ENCODE peak calls at places on chromosomes 6 and 20, in six cellular contexts. S, C, I, D, Z and Y are unnamed samples.

GRCh38 chr6:26520840-26521484 is 17.2 kb upstream of the HMGN4 start:
- DNase-seq in S (peak), I (peak), C (peak), Z (peak), D (peak), Y (no peak)

GRCh38 chr6:297571-298232 is 5.4 kb downstream of the DUSP22 start:
- DNase-seq in S (no peak), Z (no peak), D (no peak), I (no peak), C (no peak), Y (no peak)

GRCh38 chr20:41309817-41310216 is 7.7 kb downstream of the ZHX3 start:
- DNase-seq in S (no peak), I (no peak), Z (no peak), C (peak), D (no peak), Y (no peak)

GRCh38 chr6:21098744-21099143 is 494.8 kb upstream of the SOX4 start:
- DNase-seq in Z (no peak), D (no peak), I (no peak), S (no peak), C (no peak), Y (no peak)

GRCh38 chr6:23533954-23534725 is 591.9 kb upstream of the NRSN1 start:
- DNase-seq in C (peak), I (no peak), Z (no peak), S (no peak), D (no peak), Y (no peak)

GRCh38 chr20:53141651-53142050 is 169.5 kb downstream of the TSHZ2 start:
- DNase-seq in I (no peak), D (no peak), S (no peak), C (no peak), Z (no peak), Y (no peak)

GRCh38 chr20:31811796-31812728 is 7.1 kb upstream of the MYLK2 start:
- DNase-seq in S (peak), I (no peak), Z (no peak), D (no peak), C (peak), Y (no peak)

GRCh38 chr6:122997541-122998150 is 1.6 kb downstream of the CLVS2 start:
- DNase-seq in I (no peak), C (no peak), S (no peak), Z (no peak), D (no peak), Y (no peak)

GRCh38 chr6:105879902-105880547 is 206.1 kb upstream of the PRDM1 start:
- DNase-seq in Z (peak), D (no peak), S (no peak), C (no peak), I (no peak), Y (no peak)

GRCh38 chr6:134529921-134530320 is 212.0 kb upstream of the SGK1 start:
- DNase-seq in D (no peak), S (no peak), I (no peak), Z (no peak), C (peak), Y (peak)

GRCh38 chr6:137853569-137854213 is 13.4 kb upstream of the TNFAIP3 start:
- DNase-seq in C (peak), D (no peak), I (no peak), Z (no peak), S (peak), Y (peak)

GRCh38 chr6:111599259-111599658 is 6.4 kb downstream of the TRAF3IP2 start:
- DNase-seq in Z (no peak), S (no peak), I (no peak), D (no peak), C (no peak), Y (no peak)

GRCh38 chr6:29887819-29888581 is 54.3 kb upstream of the HLA-A start:
- DNase-seq in S (no peak), C (peak), D (peak), Z (no peak), I (peak), Y (no peak)

GRCh38 chr6:36032245-36032644 is 4.6 kb downstream of the MAPK14 start:
- DNase-seq in Z (no peak), S (no peak), C (no peak), D (no peak), I (no peak), Y (no peak)

GRCh38 chr6:133764011-133764812 is 124.7 kb upstream of the TCF21 start:
- DNase-seq in C (peak), Z (no peak), I (no peak), D (no peak), S (no peak), Y (peak)

GRCh38 chr20:41560971-41561370 is 57.2 kb downstream of the CHD6 start:
- DNase-seq in Z (no peak), S (no peak), D (no peak), C (no peak), I (no peak), Y (no peak)

GRCh38 chr6:92779758-92780157 is 639.6 kb downstream of the EPHA7 start:
- DNase-seq in I (peak), Z (no peak), D (no peak), S (peak), C (peak), Y (no peak)

GRCh38 chr20:11777861-11778570 is 139.7 kb upstream of the BTBD3 start:
- DNase-seq in Z (no peak), I (no peak), C (peak), S (no peak), D (no peak), Y (peak)

GRCh38 chr20:49956689-49957443 is 20.7 kb downstream of the RNF114 start:
- DNase-seq in I (no peak), S (no peak), Z (no peak), C (no peak), D (no peak), Y (no peak)

GRCh38 chr6:12334524-12335130 is 44.5 kb downstream of the EDN1 start:
- DNase-seq in D (no peak), Z (no peak), I (no peak), C (no peak), S (no peak), Y (no peak)

GRCh38 chr6:11596640-11597237 is 59.2 kb downstream of the TMEM170B start:
- DNase-seq in D (no peak), I (no peak), Z (no peak), C (no peak), S (no peak), Y (no peak)

GRCh38 chr6:79515436-79515835 is 21.8 kb downstream of the LCA5 start:
- DNase-seq in I (no peak), S (no peak), Z (no peak), D (no peak), C (no peak), Y (no peak)

GRCh38 chr20:325043-325888 is at the start of gene SOX12:
- DNase-seq in D (peak), Z (no peak), C (peak), I (peak), S (peak), Y (peak)

GRCh38 chr6:119881416-119881815 is 531.9 kb upstream of the MAN1A1 start:
- DNase-seq in Z (no peak), C (peak), D (no peak), S (peak), I (no peak), Y (no peak)

GRCh38 chr20:43459022-43459942 is 1.6 kb downstream of the SRSF6 start:
- DNase-seq in S (no peak), Z (no peak), C (peak), I (no peak), D (no peak), Y (no peak)

GRCh38 chr20:24747015-24747712 is 201.9 kb upstream of the CST7 start:
- DNase-seq in Z (no peak), D (no peak), C (no peak), S (no peak), I (no peak), Y (no peak)

GRCh38 chr6:53148684-53149083 is at the start of gene GCM1:
- DNase-seq in I (no peak), D (no peak), Z (no peak), C (no peak), S (no peak), Y (no peak)

GRCh38 chr6:35519313-35520015 is 6.8 kb upstream of the TULP1 start:
- DNase-seq in S (no peak), Z (no peak), I (no peak), D (no peak), C (no peak), Y (no peak)

GRCh38 chr6:90199900-90200299 is 96.7 kb downstream of the BACH2 start:
- DNase-seq in S (no peak), D (no peak), Z (no peak), I (no peak), C (no peak), Y (no peak)

GRCh38 chr6:38722037-38722436 is 6.9 kb downstream of the DNAH8 start:
- DNase-seq in S (no peak), I (no peak), Z (no peak), D (no peak), C (peak), Y (no peak)

GRCh38 chr6:22294301-22294700 is 2.5 kb downstream of the PRL start:
- DNase-seq in D (no peak), S (no peak), I (no peak), Z (no peak), C (no peak), Y (no peak)

GRCh38 chr6:102204336-102204735 is 810.8 kb downstream of the GRIK2 start:
- DNase-seq in D (no peak), S (no peak), I (no peak), Z (no peak), C (no peak), Y (no peak)

GRCh38 chr6:112478036-112478435 is 130.9 kb downstream of the RFPL4B start:
- DNase-seq in I (no peak), Z (no peak), S (no peak), C (no peak), D (no peak), Y (no peak)

GRCh38 chr20:38304845-38305447 is 990 bp downstream of the BPI start:
- DNase-seq in Z (no peak), S (no peak), D (peak), C (peak), I (no peak), Y (no peak)

GRCh38 chr6:151916680-151917164 is 109.2 kb downstream of the ESR1 start:
- DNase-seq in S (peak), Z (peak), C (peak), I (no peak), D (no peak), Y (peak)

GRCh38 chr6:1712451-1712850 is 102.7 kb downstream of the FOXC1 start:
- DNase-seq in D (no peak), I (no peak), C (no peak), Z (no peak), S (no peak), Y (no peak)

GRCh38 chr20:53080412-53080962 is 108.3 kb downstream of the TSHZ2 start:
- DNase-seq in Z (no peak), S (no peak), C (no peak), I (no peak), D (no peak), Y (no peak)

GRCh38 chr20:15475483-15475882 is 1097.8 kb downstream of the KIF16B start:
- DNase-seq in D (no peak), S (no peak), C (no peak), I (peak), Z (no peak), Y (no peak)

GRCh38 chr20:63253438-63254236 is 626 bp downstream of the NKAIN4 start:
- DNase-seq in D (peak), C (no peak), I (no peak), Z (no peak), S (no peak), Y (no peak)

GRCh38 chr20:63253065-63253437 is 1.2 kb downstream of the NKAIN4 start:
- DNase-seq in C (no peak), D (no peak), Z (no peak), I (no peak), S (no peak), Y (no peak)

GRCh38 chr20:63255911-63256704 is 1.8 kb upstream of the NKAIN4 start:
- DNase-seq in D (no peak), S (no peak), C (no peak), I (peak), Z (no peak), Y (no peak)

GRCh38 chr20:63254237-63254535 is at the start of gene NKAIN4:
- DNase-seq in S (no peak), I (no peak), Z (no peak), D (no peak), C (no peak), Y (no peak)

DNA sequence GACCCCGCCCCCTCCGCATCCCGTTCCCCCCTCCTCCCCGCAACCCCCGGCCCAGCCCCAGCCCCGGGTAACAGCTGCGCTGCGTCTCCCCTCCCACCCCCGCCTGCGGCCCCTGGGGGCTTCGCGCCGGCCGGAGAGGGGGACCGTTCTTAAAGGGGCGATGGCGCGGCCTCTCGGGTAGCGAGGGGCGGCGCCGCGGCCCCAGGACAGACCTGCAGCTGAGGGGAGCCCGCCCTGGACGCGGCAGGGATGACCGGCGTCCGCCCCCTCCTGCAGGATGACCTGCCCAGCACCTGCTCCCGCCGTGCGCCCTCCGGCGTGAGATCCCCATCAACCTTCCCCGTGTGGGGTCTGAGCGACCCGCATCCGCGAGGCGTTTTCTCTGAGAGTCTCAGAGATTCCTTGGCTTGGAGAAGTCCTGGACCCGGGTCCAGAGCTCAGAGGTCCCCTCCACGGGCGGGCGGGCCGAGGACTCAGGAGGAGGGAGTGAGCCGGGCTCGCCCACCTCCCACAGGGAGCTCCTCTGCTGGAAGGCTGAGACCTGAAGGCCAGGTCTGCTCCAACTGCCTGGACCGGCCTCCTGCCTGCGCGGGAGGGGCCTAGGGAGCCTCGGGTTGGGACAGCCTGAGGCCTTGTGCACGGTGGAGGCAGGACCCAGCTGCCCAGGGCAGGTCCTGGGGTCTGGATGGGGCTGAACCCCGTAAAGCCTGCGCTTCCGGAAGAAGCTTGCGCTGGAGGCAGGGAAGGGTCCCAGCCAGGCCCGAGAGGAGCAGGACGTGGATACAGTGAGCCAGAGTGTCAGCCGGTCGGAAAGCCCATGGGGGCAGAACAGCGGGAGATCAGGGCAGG is 497 bp upstream of the NKAIN4 start:
- DNase-seq in D (no peak), C (no peak), Z (no peak), S (no peak), I (no peak), Y (no peak)
- TF ChIP-seq CTCF in D (no peak), C (no peak), Z (no peak), S (no peak), I (no peak), Y (no peak)

GRCh38 chr20:58246346-58246745 is 17.9 kb upstream of the ANKRD60 start:
- DNase-seq in D (peak), I (no peak), C (peak), S (no peak), Z (no peak), Y (no peak)
- TF ChIP-seq CTCF in D (peak), I (no peak), C (peak), S (peak), Z (peak), Y (peak)

DNA sequence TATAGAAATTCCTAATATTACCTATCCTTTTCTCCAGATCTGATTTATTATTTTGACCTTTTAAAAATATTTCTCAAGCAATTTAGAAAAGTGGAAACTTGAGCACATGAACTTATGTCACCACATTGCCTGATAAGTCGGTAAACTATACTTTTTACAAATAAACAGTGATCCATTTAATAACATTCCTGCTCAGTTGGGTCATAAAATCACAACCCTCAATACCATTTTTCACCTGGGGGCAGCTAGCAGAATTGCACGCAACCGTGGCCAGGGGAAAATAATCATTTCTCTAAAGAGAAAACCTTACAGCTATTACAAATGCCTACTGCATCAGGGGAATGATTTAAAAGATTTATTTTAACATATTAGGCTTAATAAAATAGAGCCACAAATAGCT is 614.5 kb downstream of the PHF3 start:
- DNase-seq in C (no peak), D (no peak), I (no peak), S (no peak), Z (no peak), Y (peak)
- TF ChIP-seq CTCF in C (peak), D (peak), I (no peak), S (no peak), Z (no peak), Y (no peak)

GRCh38 chr6:121614115-121614514 is 178.7 kb downstream of the GJA1 start:
- DNase-seq in I (no peak), D (no peak), Z (no peak), C (peak), S (no peak), Y (no peak)

GRCh38 chr6:121612916-121613315 is 177.5 kb downstream of the GJA1 start:
- DNase-seq in D (no peak), S (no peak), C (no peak), I (no peak), Z (no peak), Y (no peak)

GRCh38 chr6:121616411-121616810 is 181.0 kb downstream of the GJA1 start:
- DNase-seq in S (no peak), D (no peak), Z (no peak), I (no peak), C (no peak), Y (no peak)

GRCh38 chr6:121617388-121617787 is 181.9 kb downstream of the GJA1 start:
- DNase-seq in D (no peak), S (no peak), Z (no peak), I (no peak), C (no peak), Y (no peak)

DNA sequence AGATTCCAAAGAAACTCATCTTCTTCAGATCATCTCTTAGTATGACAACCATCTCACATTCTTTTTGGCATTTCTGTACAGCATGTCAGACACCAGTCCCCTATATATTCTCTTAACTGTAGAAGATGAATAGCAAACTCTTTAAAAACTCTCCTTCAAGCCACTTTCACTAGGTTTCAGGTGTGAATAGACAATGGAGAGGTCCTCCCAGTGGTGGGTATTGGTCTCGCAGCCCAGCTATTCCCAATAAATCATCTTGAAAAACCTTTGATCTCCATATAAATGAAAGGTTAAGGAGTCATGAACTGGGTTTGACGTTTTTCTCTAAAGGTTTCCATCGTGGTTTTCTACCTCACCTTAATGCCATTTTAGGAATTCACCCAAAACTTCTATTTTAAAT is 180.0 kb downstream of the GJA1 start:
- DNase-seq in D (no peak), Z (no peak), S (no peak), C (no peak), I (no peak), Y (no peak)
- TF ChIP-seq CTCF in D (peak), Z (no peak), S (peak), C (peak), I (no peak), Y (peak)

GRCh38 chr6:94446120-94446519 is 1026.8 kb upstream of the EPHA7 start:
- DNase-seq in I (no peak), D (no peak), S (no peak), Z (no peak), C (no peak), Y (no peak)
- TF ChIP-seq CTCF in I (no peak), D (no peak), S (no peak), Z (no peak), C (no peak), Y (no peak)